ENCODE peak calls at places on chromosomes 16 and 17, in ten cellular contexts. R, E, X, F, V, L, N, Q, C and J are unnamed samples.

GRCh38 chr16:53511084-53511402 is 8.0 kb upstream of the AKTIP start:
- DNase-seq in R (no peak), E (no peak), X (no peak), F (no peak), V (no peak), L (no peak), N (no peak), Q (no peak), C (no peak), J (no peak)

GRCh38 chr16:57801856-57802634 is at the start of gene KIFC3:
- DNase-seq in R (peak), E (peak), X (peak), F (no peak), V (peak), L (peak), N (no peak), Q (peak), C (peak), J (peak)

GRCh38 chr17:34351041-34351575 is 5.2 kb upstream of the CCL13 start:
- DNase-seq in R (no peak), E (no peak), X (no peak), F (no peak), V (no peak), L (no peak), N (no peak), Q (no peak), C (no peak), J (no peak)

GRCh38 chr17:40307001-40307690 is 1.8 kb upstream of the RARA start:
- DNase-seq in R (peak), E (peak), X (peak), F (no peak), V (peak), L (no peak), N (no peak), Q (no peak), C (peak), J (peak)

GRCh38 chr16:15536813-15537212 is 102.4 kb downstream of the BMERB1 start:
- DNase-seq in R (no peak), E (no peak), X (no peak), F (no peak), V (no peak), L (no peak), N (no peak), Q (no peak), C (no peak), J (no peak)

GRCh38 chr17:17836818-17837379 is at the start of gene SREBF1:
- DNase-seq in R (peak), E (peak), X (peak), F (no peak), V (peak), L (no peak), N (no peak), Q (no peak), C (peak), J (no peak)

GRCh38 chr16:86955136-86955890 is 361.9 kb downstream of the C16orf95 start:
- DNase-seq in R (no peak), E (no peak), X (no peak), F (no peak), V (no peak), L (no peak), N (no peak), Q (no peak), C (no peak), J (no peak)

GRCh38 chr16:20944861-20945390 is 44.4 kb downstream of the LYRM1 start:
- DNase-seq in R (no peak), E (peak), X (no peak), F (no peak), V (peak), L (no peak), N (no peak), Q (no peak), C (no peak), J (peak)

GRCh38 chr16:11201498-11202259 is 54.3 kb downstream of the SOCS1 start:
- DNase-seq in R (no peak), E (peak), X (peak), F (peak), V (peak), L (no peak), N (no peak), Q (no peak), C (no peak), J (peak)

GRCh38 chr16:84686702-84687298 is 13.0 kb upstream of the USP10 start:
- DNase-seq in R (no peak), E (no peak), X (no peak), F (no peak), V (no peak), L (no peak), N (no peak), Q (no peak), C (no peak), J (no peak)

GRCh38 chr17:12618557-12618956 is 47.1 kb upstream of the MYOCD start:
- DNase-seq in R (no peak), E (no peak), X (no peak), F (no peak), V (no peak), L (no peak), N (no peak), Q (no peak), C (no peak), J (no peak)

GRCh38 chr16:3259097-3259496 is 2.7 kb upstream of the MEFV start:
- DNase-seq in R (peak), E (no peak), X (no peak), F (no peak), V (no peak), L (no peak), N (peak), Q (peak), C (no peak), J (no peak)

GRCh38 chr16:1534021-1535020 is 855 bp downstream of the TMEM204 start:
- DNase-seq in R (peak), E (no peak), X (no peak), F (no peak), V (no peak), L (no peak), N (no peak), Q (no peak), C (peak), J (peak)

GRCh38 chr17:27927781-27928180 is 34.6 kb upstream of the LYRM9 start:
- DNase-seq in R (no peak), E (no peak), X (no peak), F (no peak), V (no peak), L (no peak), N (no peak), Q (no peak), C (no peak), J (no peak)

GRCh38 chr17:64281962-64282752 is 19.1 kb upstream of the TEX2 start:
- DNase-seq in R (no peak), E (peak), X (peak), F (no peak), V (peak), L (no peak), N (peak), Q (peak), C (no peak), J (peak)

GRCh38 chr17:81328489-81328888 is 33.4 kb upstream of the SLC38A10 start:
- DNase-seq in R (no peak), E (no peak), X (no peak), F (no peak), V (no peak), L (no peak), N (no peak), Q (no peak), C (peak), J (no peak)

GRCh38 chr16:8115814-8116213 is 474.5 kb downstream of the TMEM114 start:
- DNase-seq in R (no peak), E (no peak), X (no peak), F (no peak), V (no peak), L (no peak), N (no peak), Q (no peak), C (no peak), J (no peak)

GRCh38 chr17:13582776-13583414 is 18.8 kb downstream of the HS3ST3A1 start:
- DNase-seq in R (no peak), E (no peak), X (no peak), F (no peak), V (no peak), L (no peak), N (no peak), Q (no peak), C (no peak), J (no peak)

GRCh38 chr17:64769712-64770111 is 107.6 kb upstream of the SMURF2 start:
- DNase-seq in R (no peak), E (no peak), X (no peak), F (no peak), V (no peak), L (no peak), N (no peak), Q (no peak), C (no peak), J (no peak)

GRCh38 chr16:9047689-9048301 is 43.6 kb upstream of the HAPSTR1 start:
- DNase-seq in R (peak), E (peak), X (no peak), F (peak), V (peak), L (peak), N (peak), Q (peak), C (no peak), J (peak)

GRCh38 chr17:65278050-65278819 is 141.1 kb downstream of the RGS9 start:
- DNase-seq in R (peak), E (peak), X (peak), F (no peak), V (peak), L (no peak), N (no peak), Q (peak), C (no peak), J (peak)

GRCh38 chr17:42017866-42018200 is 594 bp upstream of the DNAJC7 start:
- DNase-seq in R (no peak), E (peak), X (no peak), F (no peak), V (no peak), L (no peak), N (peak), Q (no peak), C (no peak), J (no peak)

GRCh38 chr17:78197147-78197830 is 10.1 kb downstream of the AFMID start:
- DNase-seq in R (no peak), E (no peak), X (no peak), F (no peak), V (no peak), L (no peak), N (no peak), Q (no peak), C (no peak), J (no peak)

GRCh38 chr17:74002241-74002640 is 201.2 kb upstream of the RPL38 start:
- DNase-seq in R (no peak), E (no peak), X (no peak), F (no peak), V (no peak), L (no peak), N (no peak), Q (no peak), C (no peak), J (no peak)

GRCh38 chr17:10171581-10171981 is 26.8 kb downstream of the GAS7 start:
- DNase-seq in R (no peak), E (no peak), X (no peak), F (no peak), V (no peak), L (no peak), N (no peak), Q (no peak), C (no peak), J (peak)

GRCh38 chr16:80583466-80583865 is 42.7 kb downstream of the DYNLRB2 start:
- DNase-seq in R (no peak), E (no peak), X (no peak), F (no peak), V (no peak), L (no peak), N (peak), Q (peak), C (no peak), J (peak)

GRCh38 chr16:27320261-27321012 is 6.7 kb downstream of the IL4R start:
- DNase-seq in R (peak), E (no peak), X (no peak), F (no peak), V (no peak), L (no peak), N (no peak), Q (no peak), C (no peak), J (no peak)

GRCh38 chr17:66275651-66276050 is 26.8 kb upstream of the PRKCA start:
- DNase-seq in R (no peak), E (no peak), X (no peak), F (peak), V (no peak), L (peak), N (no peak), Q (no peak), C (no peak), J (peak)

GRCh38 chr17:66426397-66427033 is 124.1 kb downstream of the PRKCA start:
- DNase-seq in R (no peak), E (peak), X (no peak), F (no peak), V (peak), L (no peak), N (no peak), Q (no peak), C (no peak), J (peak)

GRCh38 chr16:83705856-83706255 is 101.9 kb upstream of the HSBP1 start:
- DNase-seq in R (no peak), E (no peak), X (no peak), F (peak), V (no peak), L (no peak), N (no peak), Q (no peak), C (no peak), J (no peak)

GRCh38 chr16:25693621-25694020 is 1.9 kb downstream of the HS3ST4 start:
- DNase-seq in R (no peak), E (no peak), X (no peak), F (no peak), V (no peak), L (no peak), N (no peak), Q (no peak), C (no peak), J (no peak)

GRCh38 chr17:76004750-76005262 is 4.2 kb downstream of the CDK3 start:
- DNase-seq in R (no peak), E (no peak), X (peak), F (peak), V (no peak), L (no peak), N (no peak), Q (no peak), C (no peak), J (peak)

DNA sequence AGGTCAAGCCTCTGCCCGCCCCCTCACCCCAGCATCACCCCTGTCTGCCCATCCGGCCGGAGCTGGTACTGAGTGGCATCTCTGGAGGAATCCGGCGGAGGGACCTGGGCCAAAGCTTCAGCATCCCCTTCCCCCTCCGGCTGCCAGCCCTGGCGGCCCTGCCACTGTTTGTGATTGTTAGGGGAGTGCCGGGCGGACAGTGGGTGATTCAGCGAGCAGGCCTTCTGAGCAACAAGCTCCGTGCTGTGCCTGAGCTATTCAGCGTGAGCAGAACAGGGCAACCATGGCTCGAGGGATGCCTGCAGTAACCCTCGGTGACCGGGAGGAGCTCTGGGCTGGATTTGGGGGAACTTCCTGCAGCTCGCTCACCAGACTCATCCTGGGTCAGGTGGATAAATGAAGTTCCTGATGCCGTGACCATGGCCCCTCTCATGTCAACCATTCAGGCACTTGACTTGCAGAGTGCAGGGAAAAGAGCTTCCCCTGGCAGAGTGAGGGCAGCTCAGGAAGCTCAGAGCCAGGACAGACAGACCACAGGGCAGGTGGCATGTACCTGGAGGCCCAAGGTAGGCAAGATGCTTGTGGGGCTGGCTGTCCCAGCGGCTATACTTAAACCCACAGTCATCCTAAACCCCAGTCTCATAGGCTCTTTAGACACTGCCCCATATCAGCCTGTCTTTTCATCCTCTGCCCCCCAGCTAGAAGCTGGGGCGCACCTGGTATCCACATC is 24.3 kb upstream of the MLKL start:
- DNase-seq in R (peak), E (no peak), X (no peak), F (peak), V (no peak), L (no peak), N (no peak), Q (no peak), C (peak), J (peak)
- TF ChIP-seq CTCF in R (no peak), E (no peak), X (no peak), F (peak), V (no peak), L (peak), N (no peak), Q (no peak), C (no peak), J (peak)

GRCh38 chr17:4500188-4500565 is 1.5 kb downstream of the SPNS2 start:
- DNase-seq in R (no peak), E (no peak), X (no peak), F (no peak), V (no peak), L (no peak), N (no peak), Q (no peak), C (no peak), J (no peak)
- H3K4me3 ChIP-seq in R (peak), E (peak), X (no peak), F (peak), V (no peak), L (peak), N (no peak), Q (peak), C (peak), J (no peak)

GRCh38 chr16:49712106-49712505 is 143.8 kb downstream of the ZNF423 start:
- DNase-seq in R (no peak), E (no peak), X (no peak), F (no peak), V (no peak), L (no peak), N (no peak), Q (no peak), C (no peak), J (no peak)

GRCh38 chr16:49717693-49718092 is 138.2 kb downstream of the ZNF423 start:
- DNase-seq in R (no peak), E (no peak), X (no peak), F (no peak), V (no peak), L (no peak), N (no peak), Q (no peak), C (no peak), J (no peak)

GRCh38 chr16:49712567-49712966 is 143.3 kb downstream of the ZNF423 start:
- DNase-seq in R (no peak), E (no peak), X (no peak), F (no peak), V (no peak), L (no peak), N (no peak), Q (no peak), C (no peak), J (no peak)

GRCh38 chr16:49716268-49716667 is 139.6 kb downstream of the ZNF423 start:
- DNase-seq in R (no peak), E (no peak), X (no peak), F (no peak), V (no peak), L (no peak), N (no peak), Q (no peak), C (no peak), J (no peak)

GRCh38 chr16:49713770-49714169 is 142.1 kb downstream of the ZNF423 start:
- DNase-seq in R (no peak), E (peak), X (no peak), F (no peak), V (no peak), L (no peak), N (no peak), Q (no peak), C (no peak), J (no peak)
- TF ChIP-seq CTCF in R (no peak), E (peak), X (no peak), F (no peak), V (no peak), L (no peak), N (no peak), Q (no peak), C (no peak), J (no peak)

GRCh38 chr16:19883296-19883951 is 1.2 kb downstream of the GPRC5B start:
- DNase-seq in R (peak), E (peak), X (peak), F (no peak), V (peak), L (no peak), N (peak), Q (peak), C (peak), J (peak)
- H3K4me3 ChIP-seq in R (peak), E (peak), X (peak), F (peak), V (peak), L (peak), N (peak), Q (peak), C (peak), J (peak)